ENCODE peak calls at places on chromosomes 7 and 10, in seven cellular contexts. U is tibial nerve, O is upper lobe of left lung, L is stomach, M is A549, H is ovary, J is breast epithelium. B is an unnamed sample.

GRCh38 chr7:69871213-69871885 is 273.1 kb downstream of the AUTS2 start:
- DNase-seq in U (no peak), O (no peak), L (no peak), M (peak), H (no peak), J (no peak), B (no peak)

GRCh38 chr10:69801094-69801433 is 642 bp upstream of the COL13A1 start:
- DNase-seq in U (no peak), O (no peak), L (peak), M (peak), H (no peak), J (peak), B (peak)

GRCh38 chr7:90717286-90718060 is 121.4 kb downstream of the CDK14 start:
- DNase-seq in U (no peak), O (no peak), L (peak), M (no peak), H (no peak), J (no peak), B (no peak)

GRCh38 chr7:151506901-151507382 is 12.8 kb downstream of the RHEB start:
- DNase-seq in U (no peak), O (no peak), L (no peak), M (no peak), H (no peak), J (no peak), B (no peak)

GRCh38 chr10:32130788-32131187 is 74.6 kb upstream of the KIF5B start:
- DNase-seq in U (no peak), O (no peak), L (no peak), M (no peak), H (no peak), J (no peak), B (no peak)

GRCh38 chr7:128755075-128755474 is 15.9 kb downstream of the CALU start:
- DNase-seq in U (no peak), O (no peak), L (no peak), M (no peak), H (no peak), J (no peak), B (no peak)

GRCh38 chr7:34064511-34065158 is 159.3 kb downstream of the BMPER start:
- DNase-seq in U (peak), O (no peak), L (no peak), M (peak), H (no peak), J (no peak), B (no peak)

GRCh38 chr10:118792501-118792900 is 37.7 kb upstream of the CACUL1 start:
- DNase-seq in U (no peak), O (no peak), L (no peak), M (no peak), H (no peak), J (peak), B (no peak)

GRCh38 chr7:485188-486081 is 34.2 kb downstream of the PDGFA start:
- DNase-seq in U (no peak), O (peak), L (peak), M (no peak), H (no peak), J (peak), B (no peak)

GRCh38 chr7:136312592-136312991 is 335.4 kb upstream of the MTPN start:
- DNase-seq in U (no peak), O (no peak), L (no peak), M (no peak), H (no peak), J (no peak), B (no peak)

GRCh38 chr10:51937313-51937712 is 237.9 kb upstream of the CSTF2T start:
- DNase-seq in U (no peak), O (no peak), L (no peak), M (no peak), H (no peak), J (no peak), B (no peak)

GRCh38 chr7:157674027-157674714 is 337.4 kb downstream of the DNAJB6 start:
- DNase-seq in U (peak), O (no peak), L (no peak), M (no peak), H (no peak), J (no peak), B (no peak)

GRCh38 chr7:19108985-19109946 is 8.2 kb downstream of the TWIST1 start:
- DNase-seq in U (no peak), O (no peak), L (no peak), M (no peak), H (no peak), J (no peak), B (no peak)

GRCh38 chr10:34905200-34905927 is 90.3 kb upstream of the PARD3 start:
- DNase-seq in U (no peak), O (no peak), L (no peak), M (no peak), H (no peak), J (no peak), B (no peak)

GRCh38 chr10:21496285-21497176 is 29.0 kb downstream of the SKIDA1 start:
- DNase-seq in U (no peak), O (peak), L (peak), M (peak), H (peak), J (no peak), B (peak)

GRCh38 chr10:126272526-126272925 is 115.8 kb downstream of the ADAM12 start:
- DNase-seq in U (no peak), O (no peak), L (no peak), M (no peak), H (no peak), J (no peak), B (no peak)

GRCh38 chr10:61464461-61465215 is 11.5 kb upstream of the TMEM26 start:
- DNase-seq in U (no peak), O (no peak), L (no peak), M (no peak), H (no peak), J (no peak), B (no peak)

GRCh38 chr7:134792968-134793367 is 13.5 kb downstream of the CALD1 start:
- DNase-seq in U (no peak), O (peak), L (no peak), M (no peak), H (no peak), J (no peak), B (no peak)

GRCh38 chr10:77710759-77711682 is 73.4 kb upstream of the KCNMA1 start:
- DNase-seq in U (peak), O (peak), L (peak), M (peak), H (peak), J (peak), B (peak)

GRCh38 chr10:3902054-3902808 is 117.2 kb upstream of the KLF6 start:
- DNase-seq in U (no peak), O (no peak), L (no peak), M (no peak), H (no peak), J (no peak), B (no peak)

GRCh38 chr7:150560486-150560885 is 6.7 kb upstream of the GIMAP4 start:
- DNase-seq in U (no peak), O (no peak), L (no peak), M (no peak), H (no peak), J (no peak), B (no peak)

GRCh38 chr7:150788474-150789269 is 11.5 kb downstream of the TMEM176B start:
- DNase-seq in U (no peak), O (no peak), L (no peak), M (no peak), H (peak), J (no peak), B (peak)

GRCh38 chr10:113665806-113666354 is 2.0 kb upstream of the NRAP start:
- DNase-seq in U (no peak), O (no peak), L (peak), M (no peak), H (no peak), J (peak), B (no peak)

GRCh38 chr7:73668103-73668937 is 689 bp downstream of the VPS37D start:
- DNase-seq in U (no peak), O (no peak), L (no peak), M (peak), H (peak), J (no peak), B (no peak)

DNA sequence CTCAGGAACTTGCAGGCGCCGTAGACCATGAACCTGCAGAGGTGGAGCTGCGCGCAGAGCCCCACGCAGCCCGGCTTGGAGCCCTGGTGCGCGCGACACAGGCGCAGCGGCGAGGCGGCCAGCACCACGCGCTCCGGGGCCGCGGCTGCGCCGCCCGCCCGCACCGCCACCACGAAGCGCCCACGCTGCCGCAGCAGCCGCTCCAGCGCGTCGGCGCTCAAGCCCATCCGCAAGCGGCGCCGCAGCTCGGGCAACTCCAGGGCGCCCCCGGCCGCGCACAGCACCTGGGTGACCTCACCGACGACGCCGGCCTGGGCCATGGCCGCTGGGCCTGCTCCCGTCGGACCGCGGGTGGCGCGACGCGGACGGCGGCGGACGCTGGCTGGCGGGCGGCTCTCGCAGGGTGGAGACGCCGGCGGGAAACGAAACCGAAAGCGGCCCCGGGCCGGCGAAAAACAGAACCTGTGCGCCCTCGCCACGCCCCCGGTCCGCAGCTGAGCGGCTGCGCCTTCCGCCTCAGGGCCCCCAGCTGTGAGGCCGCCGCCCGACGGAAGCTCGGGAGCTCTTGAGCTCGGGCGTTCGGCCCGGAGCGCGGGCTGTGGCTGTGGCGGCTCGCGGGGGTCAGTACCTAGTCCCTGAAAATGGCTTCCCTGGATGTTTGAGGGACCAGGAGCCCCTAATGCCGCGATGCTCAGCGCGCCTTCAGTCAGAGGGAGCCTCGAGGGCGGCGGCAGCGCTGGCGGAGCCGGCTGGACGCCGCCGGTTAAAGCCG is at the start of gene PARP12:
- DNase-seq in U (peak), O (peak), L (peak), M (peak), H (peak), J (peak), B (peak)
- TF ChIP-seq POLR2A in U (peak), O (peak), L (no peak), M (peak), H (no peak), J (no peak), B (peak)

GRCh38 chr7:124752310-124752709 is 13.3 kb downstream of the GPR37 start:
- DNase-seq in U (no peak), O (no peak), L (no peak), M (no peak), H (no peak), J (no peak), B (no peak)
- H3K27ac ChIP-seq in U (no peak), O (no peak), L (no peak), M (no peak), H (no peak), J (no peak), B (no peak)

DNA sequence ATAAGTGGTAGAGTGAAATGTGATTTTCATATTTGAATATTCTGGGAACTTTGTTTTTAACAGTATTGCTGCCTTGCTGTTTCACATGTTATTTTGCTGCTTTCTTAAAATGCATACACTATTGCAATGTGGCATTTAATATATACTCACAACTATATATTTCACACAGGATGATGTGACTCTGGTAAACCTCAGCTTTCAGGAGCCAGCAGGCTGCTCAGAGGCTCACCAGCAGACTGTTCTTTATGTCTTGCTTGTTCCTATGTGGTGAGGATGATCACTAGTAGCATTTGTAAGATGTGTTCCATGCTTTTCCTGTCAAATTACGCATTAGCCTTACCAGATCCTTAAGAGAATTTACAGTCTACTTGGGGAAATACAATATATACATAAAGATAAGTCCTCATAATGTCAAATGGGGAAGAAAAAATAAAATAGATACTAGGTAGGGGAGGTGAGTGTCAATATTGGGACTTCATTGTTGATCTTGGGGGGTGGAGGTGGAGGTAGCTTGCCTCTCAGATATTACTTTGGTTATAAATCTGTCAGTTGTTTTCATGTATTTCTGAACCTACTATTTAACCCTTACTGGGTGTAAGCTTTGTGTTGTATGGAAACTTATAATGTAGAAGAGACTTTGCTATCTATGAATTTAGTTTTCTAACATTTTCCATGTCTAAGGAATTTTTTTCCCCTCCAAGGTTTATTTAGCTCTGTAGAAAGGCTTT is 8.4 kb downstream of the GNAI1 start:
- DNase-seq in U (no peak), O (no peak), L (no peak), M (no peak), H (no peak), J (no peak), B (no peak)
- TF ChIP-seq CTCF in U (no peak), O (no peak), L (no peak), M (no peak), H (no peak), J (no peak), B (no peak)

GRCh38 chr7:78695826-78696225 is 757.6 kb downstream of the MAGI2 start:
- DNase-seq in U (no peak), O (no peak), L (no peak), M (no peak), H (no peak), J (no peak), B (no peak)
- TF ChIP-seq POLR2A in U (no peak), O (no peak), L (no peak), M (no peak), H (no peak), J (no peak), B (no peak)

B was measured in adrenal gland.